ENCODE peak calls at places on chromosomes 11 and 22, in five cellular contexts. U is T-helper 1 cell, H is amniotic stem cell, W is esophagus muscularis mucosa, K is A549. V is an unnamed sample.

GRCh38 chr11:44506375-44507016 is 59.0 kb upstream of the CD82 start:
- DNase-seq in K (no peak), H (no peak), U (no peak), W (no peak), V (no peak)

GRCh38 chr11:70900540-70900939 is 351.8 kb downstream of the SHANK2 start:
- DNase-seq in K (no peak), W (no peak), U (no peak), H (no peak), V (no peak)

GRCh38 chr11:104876838-104877500 is 21.3 kb downstream of the CASP12 start:
- DNase-seq in K (no peak), W (no peak), U (no peak), H (no peak), V (no peak)

GRCh38 chr11:123020968-123021367 is 39.3 kb upstream of the BSX start:
- DNase-seq in W (no peak), K (peak), U (no peak), H (peak), V (no peak)

GRCh38 chr22:47631571-47632102 is 869.2 kb downstream of the TBC1D22A start:
- DNase-seq in H (no peak), K (no peak), U (no peak), W (peak), V (peak)

GRCh38 chr11:32053151-32053550 is 37.7 kb upstream of the RCN1 start:
- DNase-seq in H (no peak), U (no peak), W (no peak), K (no peak), V (no peak)

GRCh38 chr11:58912124-58912523 is 27.2 kb upstream of the GLYATL1 start:
- DNase-seq in U (no peak), W (no peak), K (no peak), H (no peak), V (no peak)

GRCh38 chr11:7525424-7525823 is 11.6 kb downstream of the PPFIBP2 start:
- DNase-seq in K (no peak), H (no peak), W (no peak), U (no peak), V (no peak)

GRCh38 chr11:46560300-46561025 is 33.4 kb downstream of the AMBRA1 start:
- DNase-seq in W (no peak), K (no peak), U (no peak), H (no peak), V (no peak)

GRCh38 chr11:122763108-122763507 is 75.2 kb upstream of the CRTAM start:
- DNase-seq in W (no peak), H (no peak), U (no peak), K (no peak), V (no peak)

GRCh38 chr22:30555282-30556210 is 9.0 kb upstream of the SEC14L6 start:
- DNase-seq in H (no peak), K (no peak), U (no peak), W (no peak), V (no peak)

GRCh38 chr11:121497176-121497995 is 44.6 kb upstream of the SORL1-AS1 start:
- DNase-seq in K (no peak), W (no peak), U (no peak), H (no peak), V (peak)

GRCh38 chr11:119223856-119224255 is 17.7 kb downstream of the CBL start:
- DNase-seq in W (no peak), U (no peak), K (no peak), H (no peak), V (no peak)

GRCh38 chr11:10407055-10407454 is 48.0 kb upstream of the AMPD3 start:
- DNase-seq in H (no peak), W (peak), U (no peak), K (peak), V (peak)

GRCh38 chr11:45900916-45901617 is 6.0 kb downstream of the FREY1 start:
- DNase-seq in U (no peak), W (no peak), K (no peak), H (no peak), V (no peak)

GRCh38 chr11:17735823-17736772 is 1.5 kb downstream of the KCNC1 start:
- DNase-seq in U (no peak), K (no peak), H (no peak), W (no peak), V (no peak)

GRCh38 chr11:113147249-113147648 is 167.1 kb upstream of the TTC12 start:
- DNase-seq in K (no peak), U (no peak), W (no peak), H (no peak), V (peak)

GRCh38 chr11:67274768-67275605 is 8.7 kb downstream of the GRK2 start:
- DNase-seq in W (no peak), H (no peak), U (no peak), K (no peak), V (no peak)

GRCh38 chr11:10664511-10664910 is 29.0 kb downstream of the IRAG1 start:
- DNase-seq in H (no peak), W (no peak), K (no peak), U (no peak), V (no peak)

GRCh38 chr11:107665016-107665415 is 46.8 kb downstream of the SLN start:
- DNase-seq in U (no peak), H (no peak), K (no peak), W (peak), V (no peak)

GRCh38 chr11:69174841-69175240 is 19.1 kb downstream of the SMIM38 start:
- DNase-seq in K (no peak), U (no peak), W (no peak), H (no peak), V (no peak)

GRCh38 chr11:130548491-130548833 is 100.0 kb downstream of the ADAMTS15 start:
- DNase-seq in U (no peak), H (no peak), K (no peak), W (no peak), V (no peak)

GRCh38 chr11:131943296-131943695 is 572.9 kb downstream of the NTM start:
- DNase-seq in W (no peak), U (no peak), K (no peak), H (no peak), V (no peak)

GRCh38 chr11:28318861-28319260 is 210.7 kb downstream of the METTL15 start:
- DNase-seq in H (no peak), K (no peak), W (no peak), U (no peak), V (no peak)

GRCh38 chr22:38112361-38112760 is 1.9 kb upstream of the BAIAP2L2 start:
- DNase-seq in W (no peak), K (no peak), H (no peak), U (no peak), V (no peak)

GRCh38 chr11:93784935-93785360 is 866 bp downstream of the MED17 start:
- DNase-seq in K (no peak), U (no peak), H (no peak), W (no peak), V (no peak)

GRCh38 chr22:24768537-24769374 is 5.8 kb downstream of the PIWIL3 start:
- DNase-seq in W (no peak), H (peak), K (peak), U (no peak), V (no peak)

GRCh38 chr22:41074941-41075710 is 17.3 kb upstream of the EP300 start:
- DNase-seq in H (no peak), U (no peak), W (no peak), K (no peak), V (no peak)

V was measured in vagina.